ENCODE peak calls at places on chromosomes 7 and 10, in nine cellular contexts. O is skeletal muscle cell; C is GM23338; Z is body of pancreas; Q is tibial artery; K is CD4-positive, alpha-beta memory T cell; U is fibroblast of pulmonary artery; T is upper lobe of right lung; E is breast epithelium. W is an unnamed sample.

GRCh38 chr10:100827819-100828743 is 82.7 kb downstream of the PAX2 start:
- DNase-seq in Z (peak), T (no peak), K (peak), E (peak), C (peak), U (no peak), Q (no peak), O (no peak), W (peak)

GRCh38 chr7:3300221-3300650 is 816 bp upstream of the SDK1 start:
- DNase-seq in Z (peak), Q (no peak), U (no peak), O (no peak), E (no peak), K (no peak), T (no peak), C (peak), W (peak)

GRCh38 chr7:28984631-28985030 is 26.5 kb upstream of the TRIL start:
- DNase-seq in U (peak), T (no peak), E (no peak), K (no peak), Z (peak), O (peak), Q (no peak), C (peak), W (peak)

GRCh38 chr7:135160858-135161653 is 9.5 kb downstream of the CYREN start:
- DNase-seq in O (no peak), T (no peak), C (peak), U (peak), K (no peak), E (no peak), Z (no peak), Q (no peak), W (no peak)

GRCh38 chr10:35574924-35575352 is 30.2 kb upstream of the GJD4 start:
- DNase-seq in T (no peak), Z (no peak), Q (no peak), C (peak), U (peak), O (peak), K (no peak), E (no peak), W (peak)

GRCh38 chr10:8588135-8588534 is 533.6 kb downstream of the GATA3 start:
- DNase-seq in K (no peak), Q (no peak), U (no peak), O (no peak), T (no peak), Z (no peak), C (no peak), E (no peak), W (no peak)

GRCh38 chr7:151776876-151777510 is 99.9 kb downstream of the PRKAG2 start:
- DNase-seq in O (no peak), T (peak), K (no peak), Z (no peak), E (no peak), Q (no peak), C (no peak), U (no peak), W (no peak)

GRCh38 chr10:115948415-115948814 is 324.6 kb downstream of the GFRA1 start:
- DNase-seq in T (no peak), C (peak), Q (no peak), E (no peak), K (no peak), U (no peak), Z (no peak), O (no peak), W (no peak)

GRCh38 chr7:42081672-42082071 is 155.3 kb downstream of the GLI3 start:
- DNase-seq in K (no peak), T (no peak), Q (no peak), E (no peak), C (no peak), U (no peak), O (no peak), Z (no peak), W (no peak)

GRCh38 chr10:30036811-30037210 is 22.6 kb downstream of the JCAD start:
- DNase-seq in C (no peak), O (no peak), Q (no peak), E (no peak), Z (no peak), U (no peak), T (no peak), K (no peak), W (no peak)

GRCh38 chr7:137025469-137026175 is 157.2 kb downstream of the CHRM2 start:
- DNase-seq in K (no peak), O (no peak), Z (no peak), T (no peak), Q (no peak), E (no peak), U (peak), C (no peak), W (peak)

GRCh38 chr10:24457661-24458318 is 248.9 kb downstream of the KIAA1217 start:
- DNase-seq in C (no peak), Q (no peak), U (peak), Z (no peak), E (peak), K (no peak), T (no peak), O (no peak), W (peak)

GRCh38 chr7:20249924-20250323 is 32.7 kb upstream of the MACC1 start:
- DNase-seq in T (no peak), U (no peak), K (no peak), Q (no peak), E (no peak), C (no peak), O (no peak), Z (no peak), W (peak)

GRCh38 chr7:66296001-66296521 is 90.9 kb downstream of the TPST1 start:
- DNase-seq in T (no peak), E (no peak), O (peak), Q (no peak), K (no peak), C (no peak), Z (no peak), U (peak), W (no peak)

GRCh38 chr7:69903410-69903809 is 305.1 kb downstream of the AUTS2 start:
- DNase-seq in K (no peak), T (no peak), E (no peak), Z (no peak), Q (no peak), O (no peak), C (no peak), U (no peak), W (no peak)
- H3K4me3 ChIP-seq in K (no peak), T (no peak), E (no peak), Z (no peak), Q (no peak), O (no peak), C (no peak), U (no peak), W (no peak)

GRCh38 chr10:59361659-59362183 is 628 bp downstream of the FAM13C start:
- DNase-seq in T (no peak), C (no peak), Q (no peak), K (no peak), E (no peak), U (peak), Z (no peak), O (no peak), W (no peak)
- H3K4me3 ChIP-seq in T (peak), C (peak), Q (peak), K (no peak), E (peak), U (peak), Z (no peak), O (peak), W (peak)

DNA sequence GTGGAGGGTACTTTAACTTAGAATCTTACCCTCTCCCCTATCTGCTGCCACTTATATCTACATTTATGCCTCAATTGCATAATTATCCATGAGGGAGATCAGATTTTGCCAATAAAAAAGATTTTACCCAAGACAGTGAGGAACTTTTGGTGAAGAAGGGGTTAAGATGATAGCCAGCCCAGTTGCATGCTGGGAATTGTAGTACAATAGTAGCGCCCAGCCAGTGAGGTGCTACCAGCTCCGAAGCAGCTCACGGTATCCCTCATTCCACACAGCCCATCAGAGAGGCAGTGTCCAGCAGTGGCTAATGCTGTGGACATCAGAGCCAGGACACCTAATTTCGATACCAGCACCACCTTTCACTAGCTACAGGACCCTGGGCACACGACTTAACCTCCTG is 5.9 kb upstream of the LGI1 start:
- DNase-seq in E (no peak), U (peak), O (no peak), Q (no peak), K (peak), Z (no peak), T (no peak), C (peak), W (no peak)
- H3K4me3 ChIP-seq in E (peak), U (no peak), O (no peak), Q (no peak), K (no peak), Z (no peak), T (peak), C (peak), W (no peak)

GRCh38 chr10:5002013-5002727 is 1.5 kb downstream of the AKR1C2 start:
- DNase-seq in T (no peak), E (no peak), Q (no peak), C (no peak), K (no peak), O (no peak), U (no peak), Z (no peak), W (no peak)
- H3K4me3 ChIP-seq in T (no peak), E (no peak), Q (peak), C (no peak), K (no peak), O (no peak), U (peak), Z (no peak), W (no peak)

GRCh38 chr7:131327049-131327625 is 539 bp upstream of the MKLN1 start:
- DNase-seq in C (peak), E (no peak), U (peak), Z (peak), Q (peak), O (peak), T (no peak), K (no peak), W (peak)

GRCh38 chr7:131327626-131328386 is at the start of gene MKLN1:
- DNase-seq in O (peak), T (peak), U (peak), E (peak), K (peak), Q (peak), C (peak), Z (peak), W (peak)

GRCh38 chr7:131322046-131322445 is 5.6 kb upstream of the MKLN1 start:
- DNase-seq in E (no peak), C (no peak), K (no peak), U (no peak), T (no peak), O (no peak), Z (no peak), Q (no peak), W (no peak)

GRCh38 chr7:131326576-131326975 is 1.1 kb upstream of the MKLN1 start:
- DNase-seq in T (no peak), E (no peak), U (peak), K (no peak), O (no peak), Z (no peak), C (no peak), Q (no peak), W (no peak)

GRCh38 chr7:131325179-131325840 is 2.4 kb upstream of the MKLN1 start:
- DNase-seq in T (no peak), O (no peak), C (no peak), K (no peak), Z (no peak), Q (no peak), U (no peak), E (no peak), W (no peak)
- H3K4me3 ChIP-seq in T (no peak), O (no peak), C (no peak), K (no peak), Z (no peak), Q (no peak), U (no peak), E (no peak), W (no peak)

GRCh38 chr10:86535057-86535882 is 13.7 kb upstream of the WAPL start:
- DNase-seq in T (peak), Z (peak), K (peak), U (no peak), C (peak), O (no peak), Q (peak), E (peak), W (peak)

GRCh38 chr10:86538547-86538946 is 17.0 kb upstream of the WAPL start:
- DNase-seq in T (no peak), O (no peak), U (no peak), K (no peak), E (no peak), Q (no peak), Z (no peak), C (no peak), W (no peak)

GRCh38 chr10:86533328-86533727 is 11.7 kb upstream of the WAPL start:
- DNase-seq in U (no peak), C (no peak), K (no peak), Q (no peak), T (no peak), O (no peak), E (no peak), Z (no peak), W (no peak)

DNA sequence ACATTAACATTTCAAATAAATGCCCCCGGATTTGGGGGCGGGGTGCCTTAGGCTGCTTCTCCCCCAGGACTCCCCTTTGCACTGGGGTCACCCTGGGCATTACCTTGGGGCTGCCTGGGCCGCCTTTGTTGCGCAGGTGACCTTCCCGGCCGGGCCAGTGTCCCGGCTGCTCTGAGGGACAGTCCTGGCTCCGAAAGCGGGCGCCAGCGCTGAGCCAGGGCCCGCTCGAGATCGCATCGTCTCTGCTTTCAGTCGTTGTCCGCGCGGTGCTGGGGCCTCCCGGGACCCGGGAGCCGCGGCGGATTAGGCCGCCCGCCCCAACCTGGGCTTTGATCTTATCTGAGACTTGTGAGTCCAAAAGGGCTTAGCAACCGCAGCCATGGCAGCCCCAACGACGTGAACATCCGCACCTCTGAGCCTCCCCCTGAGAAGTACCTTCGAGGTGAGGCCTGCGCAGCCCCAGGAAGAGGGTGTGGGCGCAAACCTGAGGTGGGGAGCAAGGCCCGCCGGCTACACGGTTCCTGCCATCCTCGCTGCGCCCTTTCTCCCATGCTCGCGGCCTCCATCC is 14.8 kb upstream of the WAPL start:
- DNase-seq in E (no peak), Z (no peak), U (no peak), O (no peak), T (no peak), Q (no peak), K (peak), C (peak), W (no peak)
- H3K4me3 ChIP-seq in E (peak), Z (no peak), U (no peak), O (no peak), T (peak), Q (peak), K (no peak), C (peak), W (no peak)

DNA sequence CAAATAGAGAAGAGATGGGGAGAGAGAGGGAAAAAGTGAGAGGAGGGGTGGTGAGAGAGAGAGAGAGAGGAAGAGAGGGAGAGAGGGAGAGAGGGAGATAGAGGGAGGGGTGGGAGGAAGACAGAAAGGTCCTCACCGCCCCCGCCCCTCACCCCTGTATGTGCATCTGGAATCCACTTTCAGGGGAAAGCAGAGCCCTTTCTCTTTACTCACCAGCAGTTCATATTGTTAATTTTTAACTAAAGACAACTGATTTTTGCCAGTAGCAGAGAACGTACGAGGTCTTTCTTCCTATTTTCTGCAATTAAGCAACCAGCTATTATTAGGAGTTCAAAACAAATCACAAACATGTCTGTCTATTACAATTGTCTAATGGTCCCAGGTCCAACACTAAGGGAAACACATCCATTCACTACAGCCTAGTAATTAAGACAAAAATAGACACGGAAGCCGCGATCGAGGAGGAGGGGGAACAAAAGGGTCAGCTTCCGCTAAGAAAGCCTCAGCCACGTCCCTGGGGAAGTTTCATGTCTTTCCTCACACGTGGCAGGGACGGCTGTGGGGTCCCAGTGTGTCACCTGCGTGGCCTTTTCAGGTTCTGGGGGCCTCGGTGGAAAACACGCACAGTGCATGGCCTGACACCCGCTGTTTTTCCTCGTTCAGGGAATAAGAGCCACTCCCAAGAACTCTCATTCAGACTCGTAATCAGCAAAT is 572.1 kb downstream of the PTPRN2 start:
- DNase-seq in Q (peak), O (no peak), T (peak), E (no peak), U (no peak), C (no peak), Z (no peak), K (no peak), W (no peak)
- H3K4me3 ChIP-seq in Q (peak), O (no peak), T (peak), E (peak), U (no peak), C (no peak), Z (no peak), K (no peak), W (no peak)

GRCh38 chr7:104855826-104856225 is 158.2 kb upstream of the KMT2E start:
- DNase-seq in K (no peak), U (no peak), Q (no peak), E (no peak), O (no peak), C (no peak), T (no peak), Z (no peak), W (no peak)
- H3K4me3 ChIP-seq in K (no peak), U (no peak), Q (no peak), E (no peak), O (no peak), C (no peak), T (no peak), Z (no peak), W (no peak)

GRCh38 chr10:97849491-97850402 is at the start of gene GOLGA7B:
- DNase-seq in Z (peak), T (peak), Q (no peak), O (no peak), E (no peak), U (peak), C (peak), K (peak), W (peak)

GRCh38 chr10:97851341-97852001 is 1.8 kb downstream of the GOLGA7B start:
- DNase-seq in O (no peak), Q (no peak), E (no peak), C (no peak), K (peak), T (peak), Z (no peak), U (no peak), W (no peak)

GRCh38 chr10:97849101-97849490 is 547 bp upstream of the GOLGA7B start:
- DNase-seq in K (no peak), O (no peak), E (no peak), Q (no peak), T (peak), C (peak), Z (peak), U (no peak), W (no peak)

GRCh38 chr10:97852277-97852676 is 2.6 kb downstream of the GOLGA7B start:
- DNase-seq in Q (no peak), O (no peak), C (no peak), T (no peak), K (no peak), Z (no peak), U (no peak), E (no peak), W (no peak)

GRCh38 chr10:97850446-97850845 is 803 bp downstream of the GOLGA7B start:
- DNase-seq in O (no peak), U (no peak), Z (peak), T (no peak), C (peak), Q (no peak), E (no peak), K (peak), W (no peak)
- H3K4me3 ChIP-seq in O (no peak), U (no peak), Z (no peak), T (peak), C (peak), Q (peak), E (peak), K (peak), W (no peak)

W was measured in MG63.